ENCODE peak calls at places on chromosomes 11 and 22, in seven cellular contexts. X, W, A, U, R, I and O are unnamed samples.

GRCh38 chr22:49400136-49400865 is 427.4 kb downstream of the BRD1 start:
- DNase-seq in R (no peak), U (no peak), X (no peak), W (peak; percentile 18), I (no peak), A (no peak), O (no peak)

GRCh38 chr11:122720482-122720881 is 65.0 kb downstream of the UBASH3B start:
- DNase-seq in U (no peak), W (no peak), X (no peak), R (peak; percentile 90), A (peak; percentile 87), I (peak; percentile 38), O (no peak)

GRCh38 chr11:123562166-123562565 is 92.3 kb downstream of the SCN3B start:
- DNase-seq in U (no peak), W (no peak), R (no peak), A (no peak), I (no peak), X (no peak), O (no peak)

GRCh38 chr11:109547356-109548027 is 125.5 kb downstream of the C11orf87 start:
- DNase-seq in I (peak; percentile 56), W (no peak), R (peak; percentile 79), X (peak; percentile 56), A (no peak), U (no peak), O (no peak)

GRCh38 chr11:123659311-123659710 is 4.9 kb upstream of the SCN3B start:
- DNase-seq in A (no peak), W (no peak), I (no peak), R (no peak), U (no peak), X (no peak), O (no peak)

GRCh38 chr11:283405-284080 is 5.3 kb downstream of the NLRP6 start:
- DNase-seq in R (no peak), W (no peak), X (no peak), U (peak; percentile 33), A (no peak), I (no peak), O (no peak)

GRCh38 chr22:20238567-20239062 is 29.5 kb downstream of the RTN4R start:
- DNase-seq in X (no peak), I (peak; percentile 9), U (peak; percentile 87), A (peak; percentile 12), W (peak; percentile 92), R (peak; percentile 75), O (peak; percentile 38)

GRCh38 chr11:92296138-92296515 is 71.5 kb downstream of the FAT3 start:
- DNase-seq in W (no peak), U (no peak), I (peak; percentile 54), R (no peak), X (peak; percentile 45), A (no peak), O (no peak)

GRCh38 chr11:92495107-92495793 is 270.6 kb downstream of the FAT3 start:
- DNase-seq in X (no peak), I (no peak), W (no peak), R (no peak), A (no peak), U (no peak), O (no peak)

GRCh38 chr11:62777389-62777788 is 6.2 kb downstream of the TAF6L start:
- DNase-seq in U (no peak), R (no peak), A (no peak), I (no peak), W (no peak), X (no peak), O (no peak)

GRCh38 chr11:34601085-34601444 is 19.8 kb upstream of the EHF start:
- DNase-seq in R (peak; percentile 34), A (no peak), X (peak; percentile 61), I (peak; percentile 10), U (no peak), W (no peak), O (no peak)
- H2AK5ac ChIP-seq in R (no peak overlapping the region), A (no peak overlapping the region), X (peak overlapping the region; percentile 91), I (no peak overlapping the region), U (no peak overlapping the region), W (no peak overlapping the region), O (no peak overlapping the region)

GRCh38 chr11:102438311-102439062 is 14.1 kb downstream of the TMEM123 start:
- DNase-seq in U (no peak), R (no peak), X (no peak), I (no peak), W (no peak), A (no peak), O (no peak)
- H3K4me2 ChIP-seq in U (no peak overlapping the region), R (no peak overlapping the region), X (no peak overlapping the region), I (no peak overlapping the region), W (no peak overlapping the region), A (no peak overlapping the region), O (no peak overlapping the region)

GRCh38 chr11:94870422-94870821 is 102.3 kb downstream of the AMOTL1 start:
- DNase-seq in A (no peak), X (no peak), W (no peak), R (no peak), I (no peak), U (no peak), O (no peak)
- H2BK5ac ChIP-seq in A (no peak overlapping the region), X (no peak overlapping the region), W (no peak overlapping the region), R (no peak overlapping the region), I (no peak overlapping the region), U (no peak overlapping the region), O (no peak overlapping the region)

DNA sequence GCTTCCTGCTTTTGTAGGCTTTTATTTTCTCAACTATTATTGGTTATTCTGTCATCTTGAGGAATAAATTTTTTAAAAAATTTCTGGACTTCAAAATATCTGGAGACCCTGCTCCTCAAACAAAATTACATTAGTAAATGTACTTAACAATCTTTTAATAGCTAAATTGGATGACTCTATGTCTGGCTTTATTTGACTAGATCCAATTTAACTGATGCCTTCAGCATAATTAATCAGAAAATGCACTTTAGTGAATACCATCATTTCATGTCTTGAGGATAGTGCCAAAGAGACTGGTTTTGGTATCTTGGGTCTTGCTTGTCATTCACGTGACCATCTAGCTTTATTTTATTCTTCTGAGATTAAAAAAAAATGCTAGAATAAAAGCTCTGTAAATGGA is 1301.2 kb downstream of the JRKL start:
- DNase-seq in A (no peak), U (no peak), X (no peak), W (no peak), R (no peak), I (no peak), O (no peak)
- H2AK5ac ChIP-seq in A (no peak overlapping the region), U (no peak overlapping the region), X (no peak overlapping the region), W (no peak overlapping the region), R (no peak overlapping the region), I (no peak overlapping the region), O (no peak overlapping the region)

GRCh38 chr11:61718613-61719302 is 33.7 kb upstream of the MYRF start:
- DNase-seq in U (peak; percentile 87), X (peak; percentile 74), W (peak; percentile 86), I (peak; percentile 82), A (no peak), R (peak; percentile 93), O (peak; percentile 71)
- H3K4me2 ChIP-seq in U (peak overlapping the region; percentile 40), X (peak overlapping the region; percentile 84), W (peak overlapping the region; percentile 37), I (peak overlapping the region; percentile 80), A (peak overlapping the region; percentile 82), R (peak overlapping the region; percentile 71), O (peak overlapping the region; percentile 73)